ENCODE peak calls at places on chromosomes 16 and 17, in eight cellular contexts. V is PC-9, Z is lung, I is mammary epithelial cell, A is choroid plexus epithelial cell, R is mucosa of descending colon, H is dorsolateral prefrontal cortex, K is astrocyte of the spinal cord. Q is an unnamed sample.

GRCh38 chr17:51563961-51564360 is 303.6 kb downstream of the UTP18 start:
- DNase-seq in R (no peak), H (no peak), K (no peak), V (no peak), A (no peak), Z (no peak), I (no peak), Q (no peak)

GRCh38 chr16:19842758-19843157 is 41.9 kb downstream of the GPRC5B start:
- DNase-seq in H (no peak), A (no peak), I (no peak), R (no peak), K (no peak), V (no peak), Z (no peak), Q (no peak)

GRCh38 chr16:89505204-89506112 is 2.7 kb upstream of the SPG7 start:
- DNase-seq in H (peak), I (peak), K (peak), R (peak), A (peak), V (peak), Z (peak), Q (peak)

GRCh38 chr17:51351890-51352289 is 91.5 kb downstream of the UTP18 start:
- DNase-seq in I (no peak), K (peak), R (no peak), H (peak), Z (no peak), V (no peak), A (peak), Q (peak)

GRCh38 chr17:75346906-75347305 is 57.7 kb upstream of the SLC25A19 start:
- DNase-seq in H (no peak), I (peak), R (no peak), Z (no peak), K (peak), A (peak), V (peak), Q (no peak)

GRCh38 chr16:6484121-6484520 is 848.5 kb upstream of the RBFOX1 start:
- DNase-seq in A (no peak), K (no peak), V (no peak), R (no peak), I (no peak), Z (no peak), H (no peak), Q (no peak)

GRCh38 chr16:51982715-51983680 is 563.9 kb downstream of the TOX3 start:
- DNase-seq in I (peak), H (peak), R (no peak), V (peak), A (peak), K (peak), Z (peak), Q (no peak)

GRCh38 chr16:70522216-70523000 is 946 bp downstream of the COG4 start:
- DNase-seq in K (no peak), H (no peak), R (no peak), V (no peak), A (no peak), I (no peak), Z (no peak), Q (no peak)

GRCh38 chr17:37742762-37743611 is 1.9 kb downstream of the HNF1B start:
- DNase-seq in K (no peak), V (peak), H (no peak), Z (no peak), R (peak), A (no peak), I (no peak), Q (no peak)

GRCh38 chr16:31181102-31181830 is 1.3 kb downstream of the FUS start:
- DNase-seq in K (peak), V (peak), R (peak), H (no peak), Z (peak), A (peak), I (peak), Q (peak)

GRCh38 chr16:24700549-24701392 is 28.7 kb upstream of the TNRC6A start:
- DNase-seq in Z (peak), R (peak), I (peak), H (no peak), V (peak), K (peak), A (peak), Q (peak)

GRCh38 chr16:52499061-52499460 is 47.9 kb downstream of the TOX3 start:
- DNase-seq in K (no peak), V (no peak), A (no peak), Z (no peak), H (no peak), I (no peak), R (no peak), Q (no peak)

GRCh38 chr17:13589658-13590057 is 12.1 kb downstream of the HS3ST3A1 start:
- DNase-seq in I (no peak), Z (no peak), V (no peak), K (peak), R (no peak), H (no peak), A (no peak), Q (no peak)

GRCh38 chr16:89071686-89072182 is 21.9 kb upstream of the ACSF3 start:
- DNase-seq in I (no peak), A (no peak), R (peak), V (no peak), H (no peak), Z (no peak), K (no peak), Q (no peak)

GRCh38 chr16:53773150-53773846 is 69.3 kb downstream of the FTO start:
- DNase-seq in V (peak), R (no peak), Z (peak), I (peak), A (peak), K (peak), H (no peak), Q (no peak)

GRCh38 chr17:81039854-81040758 is 5.2 kb downstream of the BAIAP2 start:
- DNase-seq in K (peak), H (no peak), Z (no peak), V (peak), A (peak), I (peak), R (no peak), Q (no peak)

GRCh38 chr16:75529959-75530358 is 5.9 kb downstream of the CHST5 start:
- DNase-seq in R (no peak), Z (no peak), V (no peak), I (no peak), K (no peak), A (no peak), H (no peak), Q (no peak)

GRCh38 chr16:25192096-25192495 is 24.7 kb upstream of the AQP8 start:
- DNase-seq in R (no peak), Z (no peak), I (no peak), H (no peak), V (no peak), K (no peak), A (no peak), Q (no peak)

GRCh38 chr17:67770539-67770938 is 52.8 kb downstream of the NOL11 start:
- DNase-seq in A (no peak), I (no peak), R (no peak), Z (no peak), K (no peak), H (no peak), V (no peak), Q (no peak)

DNA sequence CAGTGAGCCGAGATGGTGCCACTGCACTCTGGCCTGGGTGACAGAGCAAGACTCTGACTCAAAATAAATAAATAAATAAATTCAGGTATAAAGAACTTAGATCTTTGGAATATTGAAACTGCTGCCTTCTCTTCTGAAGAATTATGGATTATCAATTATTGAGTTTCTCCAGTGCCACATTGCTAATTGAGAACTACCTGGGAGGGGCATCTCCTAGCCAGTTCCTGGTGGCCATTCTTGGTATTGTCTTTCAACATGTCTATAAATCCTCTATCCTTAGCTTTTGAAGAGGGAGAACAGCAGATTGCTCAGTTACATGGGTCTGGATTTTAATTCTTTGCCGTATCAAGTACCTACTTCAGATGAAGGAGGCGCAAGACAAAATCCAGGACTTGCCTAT is 29.2 kb downstream of the CALCOCO2 start:
- DNase-seq in K (no peak), H (no peak), V (no peak), I (no peak), R (no peak), A (no peak), Z (no peak), Q (no peak)
- TF ChIP-seq CTCF in K (peak), H (no peak), V (peak), I (peak), R (no peak), A (peak), Z (no peak), Q (no peak)

GRCh38 chr17:17701112-17701511 is 19.9 kb downstream of the RAI1 start:
- DNase-seq in A (no peak), Z (no peak), R (no peak), K (no peak), I (no peak), V (no peak), H (no peak), Q (no peak)

GRCh38 chr17:17701658-17702057 is 20.4 kb downstream of the RAI1 start:
- DNase-seq in Z (no peak), R (no peak), V (no peak), H (no peak), K (no peak), I (no peak), A (no peak), Q (no peak)

GRCh38 chr17:17702370-17702769 is 21.1 kb downstream of the RAI1 start:
- DNase-seq in K (no peak), I (no peak), V (no peak), A (no peak), R (no peak), H (no peak), Z (no peak), Q (no peak)

GRCh38 chr17:17703608-17703919 is 22.3 kb downstream of the RAI1 start:
- DNase-seq in Z (no peak), R (no peak), I (no peak), K (no peak), A (no peak), H (no peak), V (no peak), Q (no peak)

GRCh38 chr17:17702821-17703607 is 21.8 kb downstream of the RAI1 start:
- DNase-seq in V (no peak), K (no peak), H (no peak), I (no peak), R (no peak), A (peak), Z (no peak), Q (peak)
- TF ChIP-seq CTCF in V (no peak), K (no peak), H (no peak), I (no peak), R (no peak), A (no peak), Z (no peak), Q (peak)

GRCh38 chr17:39665642-39666221 is 583 bp downstream of the TCAP start:
- DNase-seq in V (peak), R (no peak), H (no peak), K (no peak), I (no peak), Z (no peak), A (no peak), Q (no peak)
- TF ChIP-seq CTCF in V (no peak), R (no peak), H (no peak), K (no peak), I (no peak), Z (no peak), A (peak), Q (peak)

DNA sequence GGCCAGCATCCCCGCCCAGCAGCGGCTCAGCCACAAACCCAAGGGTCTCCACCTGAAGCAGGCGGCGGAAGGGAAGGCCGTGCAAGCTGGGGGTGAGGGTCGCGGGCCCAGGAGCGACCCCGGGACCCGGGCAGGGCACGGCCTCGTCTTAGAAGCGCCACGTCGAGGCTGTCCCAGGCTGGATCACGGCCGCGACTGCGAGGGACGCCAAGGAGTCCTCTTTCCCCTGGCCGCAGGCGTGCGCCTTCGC is 535 bp upstream of the CCNF start:
- DNase-seq in Z (no peak), H (no peak), A (no peak), V (no peak), I (no peak), R (no peak), K (no peak), Q (no peak)
- TF ChIP-seq CTCF in Z (no peak), H (no peak), A (no peak), V (peak), I (no peak), R (no peak), K (no peak), Q (no peak)

DNA sequence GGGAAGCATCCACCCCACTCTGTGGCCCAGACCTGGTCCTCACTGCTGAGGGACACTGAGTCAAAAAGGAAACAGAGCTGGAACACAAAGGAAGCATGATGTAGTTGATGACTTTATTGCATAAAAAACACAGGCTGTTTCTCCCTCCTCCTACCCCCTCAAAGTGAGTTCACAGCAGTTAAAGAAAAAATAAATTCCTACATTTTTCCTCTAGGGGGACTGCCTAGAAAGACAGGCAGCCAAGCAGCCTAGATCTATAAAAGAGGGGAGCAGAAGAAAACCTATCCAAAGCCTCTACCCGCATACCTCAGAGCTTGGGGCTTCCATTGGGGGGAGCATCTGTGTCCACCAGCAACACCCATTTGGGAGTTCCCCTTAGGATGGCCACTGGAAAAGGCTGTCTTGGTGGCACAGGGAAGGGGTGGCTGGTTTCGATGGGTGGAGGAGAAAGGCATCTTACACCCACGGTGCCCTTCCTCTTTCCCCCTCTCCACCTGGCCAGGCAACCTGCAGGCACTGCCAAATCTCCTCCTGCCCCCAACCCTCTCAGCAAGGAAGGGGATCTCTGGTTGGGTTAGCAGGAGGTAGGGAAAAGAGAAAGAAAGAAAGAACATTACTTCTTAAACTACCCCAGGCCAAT is 3.9 kb upstream of the SCRN2 start:
- DNase-seq in A (peak), K (peak), V (no peak), I (no peak), Z (no peak), H (no peak), R (no peak), Q (no peak)
- TF ChIP-seq CTCF in A (peak), K (peak), V (peak), I (peak), Z (no peak), H (peak), R (no peak), Q (no peak)

DNA sequence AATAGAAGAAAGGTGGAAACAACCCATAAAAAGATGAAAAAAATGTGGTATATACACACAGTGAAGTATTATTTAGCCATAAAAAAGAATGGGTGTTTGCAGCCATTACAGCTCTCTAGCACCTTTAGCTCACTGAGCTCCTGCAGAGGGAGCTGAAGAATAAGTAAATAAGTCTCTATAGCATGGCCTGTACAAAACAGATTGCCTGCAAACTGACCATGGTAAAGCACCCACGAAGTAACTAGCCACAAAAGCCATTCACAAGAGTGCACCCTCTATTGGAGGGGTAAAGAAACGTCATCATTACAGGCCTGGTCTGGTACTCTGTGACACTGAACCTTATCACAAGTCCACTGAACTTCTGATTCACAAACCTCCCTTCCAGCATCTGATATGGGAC is 76.3 kb downstream of the USP32 start:
- DNase-seq in R (no peak), V (no peak), I (no peak), Z (no peak), A (peak), H (no peak), K (no peak), Q (no peak)
- TF ChIP-seq CTCF in R (no peak), V (no peak), I (peak), Z (no peak), A (peak), H (no peak), K (no peak), Q (no peak)

GRCh38 chr17:76538941-76539340 is 903 bp upstream of the PRCD start:
- DNase-seq in H (no peak), A (no peak), R (no peak), V (no peak), I (no peak), Z (no peak), K (no peak), Q (peak)

GRCh38 chr17:76539631-76540271 is at the start of gene PRCD:
- DNase-seq in H (no peak), I (no peak), Z (no peak), V (no peak), A (no peak), R (peak), K (no peak), Q (peak)

GRCh38 chr17:76541739-76542450 is 2.1 kb downstream of the PRCD start:
- DNase-seq in K (no peak), H (no peak), V (no peak), R (peak), Z (no peak), I (no peak), A (no peak), Q (peak)

GRCh38 chr17:76542566-76542971 is 2.7 kb downstream of the PRCD start:
- DNase-seq in A (no peak), K (no peak), V (no peak), H (no peak), R (peak), I (no peak), Z (no peak), Q (peak)

GRCh38 chr17:76540381-76541300 is 797 bp downstream of the PRCD start:
- DNase-seq in V (peak), A (peak), R (peak), H (peak), I (peak), K (peak), Z (peak), Q (peak)
- TF ChIP-seq CTCF in V (no peak), A (peak), R (no peak), H (peak), I (peak), K (no peak), Z (no peak), Q (peak)

GRCh38 chr17:6800422-6801027 is 24.5 kb downstream of the FBXO39 start:
- DNase-seq in R (no peak), A (no peak), V (no peak), K (no peak), Z (no peak), I (no peak), H (no peak), Q (no peak)
- TF ChIP-seq CTCF in R (no peak), A (no peak), V (no peak), K (no peak), Z (no peak), I (peak), H (no peak), Q (peak)

DNA sequence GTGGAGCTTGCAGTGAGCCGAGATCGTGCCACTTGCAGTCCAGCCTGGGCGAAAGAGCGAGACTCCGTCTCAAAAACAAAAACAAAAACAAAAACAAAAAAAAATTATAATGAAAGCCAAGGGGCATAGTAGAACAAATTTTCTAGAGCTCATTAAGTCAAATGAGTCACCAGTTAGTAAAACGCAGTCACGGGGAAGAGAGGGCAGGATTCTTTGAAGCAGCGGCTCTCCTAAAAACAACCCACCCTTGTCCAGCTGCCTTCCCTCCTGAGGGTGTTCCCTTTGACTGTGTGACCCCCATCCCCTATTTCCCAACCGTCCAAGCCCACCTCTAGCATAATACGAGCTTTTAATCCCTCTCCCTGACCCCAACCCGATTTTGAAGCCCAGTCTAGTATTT is 44.1 kb upstream of the STH start:
- DNase-seq in A (no peak), V (no peak), K (no peak), Z (no peak), H (no peak), R (no peak), I (no peak), Q (no peak)
- TF ChIP-seq CTCF in A (no peak), V (no peak), K (no peak), Z (no peak), H (no peak), R (no peak), I (no peak), Q (no peak)